ENCODE peak calls at places on chromosome 12, in five cellular contexts. T is H9, A is neuronal stem cell, Y is trophoblast cell, Z is H1. D is an unnamed sample.

GRCh38 chr12:95976416-95976832 is 19.7 kb downstream of the HAL start:
- DNase-seq in T (no peak), A (no peak), Y (no peak), Z (no peak), D (no peak)

GRCh38 chr12:99232324-99232723 is 415.2 kb upstream of the GARIN6 start:
- DNase-seq in T (no peak), A (no peak), Y (no peak), Z (no peak), D (no peak)

GRCh38 chr12:47328831-47329545 is 249.2 kb upstream of the AMIGO2 start:
- DNase-seq in T (no peak), A (no peak), Y (no peak), Z (no peak), D (no peak)

GRCh38 chr12:62846506-62846905 is 88.4 kb downstream of the PPM1H start:
- DNase-seq in T (no peak), A (no peak), Y (no peak), Z (no peak), D (peak)

GRCh38 chr12:5204271-5204670 is 160.6 kb downstream of the KCNA5 start:
- DNase-seq in T (peak), A (peak), Y (no peak), Z (no peak), D (no peak)

GRCh38 chr12:27711312-27711682 is 665 bp downstream of the MRPS35 start:
- DNase-seq in T (no peak), A (no peak), Y (no peak), Z (no peak), D (no peak)

GRCh38 chr12:40078201-40078730 is 27.6 kb downstream of the SLC2A13 start:
- DNase-seq in T (no peak), A (no peak), Y (no peak), Z (no peak), D (no peak)

GRCh38 chr12:1325666-1326065 is 268.7 kb downstream of the FBXL14 start:
- DNase-seq in T (no peak), A (no peak), Y (no peak), Z (no peak), D (no peak)

GRCh38 chr12:752673-753400 is 458 bp downstream of the WNK1 start:
- DNase-seq in T (peak), A (no peak), Y (peak), Z (peak), D (peak)

GRCh38 chr12:132352896-132353800 is 23.8 kb upstream of the GALNT9 start:
- DNase-seq in T (peak), A (no peak), Y (no peak), Z (no peak), D (no peak)

GRCh38 chr12:4829793-4830162 is 79.9 kb upstream of the KCNA1 start:
- DNase-seq in T (no peak), A (no peak), Y (no peak), Z (no peak), D (no peak)

GRCh38 chr12:95548539-95549391 is 2.5 kb downstream of the USP44 start:
- DNase-seq in T (peak), A (peak), Y (peak), Z (peak), D (peak)

GRCh38 chr12:121786441-121786825 is 7.1 kb downstream of the RHOF start:
- DNase-seq in T (no peak), A (no peak), Y (peak), Z (no peak), D (peak)

GRCh38 chr12:89411846-89412245 is 59.5 kb upstream of the DUSP6 start:
- DNase-seq in T (no peak), A (no peak), Y (no peak), Z (no peak), D (no peak)

GRCh38 chr12:29148065-29148957 is 767 bp upstream of the FAR2 start:
- DNase-seq in T (no peak), A (no peak), Y (no peak), Z (peak), D (peak)

GRCh38 chr12:18955594-18955993 is 173.9 kb upstream of the PLEKHA5 start:
- DNase-seq in T (no peak), A (no peak), Y (no peak), Z (no peak), D (peak)

GRCh38 chr12:115553622-115554021 is 723.9 kb downstream of the MED13L start:
- DNase-seq in T (no peak), A (no peak), Y (no peak), Z (no peak), D (no peak)

GRCh38 chr12:113479578-113480335 is 8.1 kb upstream of the LHX5 start:
- DNase-seq in T (peak), A (peak), Y (no peak), Z (peak), D (peak)

GRCh38 chr12:72869025-72869424 is 596.9 kb downstream of the TRHDE start:
- DNase-seq in T (no peak), A (no peak), Y (peak), Z (no peak), D (no peak)

GRCh38 chr12:15699886-15700285 is 89.3 kb downstream of the EPS8 start:
- DNase-seq in T (no peak), A (no peak), Y (no peak), Z (no peak), D (no peak)

GRCh38 chr12:83818888-83819287 is 1093.7 kb downstream of the SLC6A15 start:
- DNase-seq in T (no peak), A (no peak), Y (no peak), Z (no peak), D (peak)

GRCh38 chr12:19234171-19234704 is 104.7 kb downstream of the PLEKHA5 start:
- DNase-seq in T (no peak), A (no peak), Y (no peak), Z (no peak), D (peak)

GRCh38 chr12:27703720-27704452 is 6.7 kb upstream of the MRPS35 start:
- DNase-seq in T (peak), A (peak), Y (peak), Z (peak), D (peak)

GRCh38 chr12:51721281-51721940 is 127.1 kb downstream of the FIGNL2 start:
- DNase-seq in T (peak), A (peak), Y (no peak), Z (peak), D (peak)

GRCh38 chr12:72075401-72075800 is 136.8 kb downstream of the TPH2 start:
- DNase-seq in T (no peak), A (no peak), Y (no peak), Z (no peak), D (no peak)

GRCh38 chr12:56120158-56120846 is 2.2 kb downstream of the ZC3H10 start:
- DNase-seq in T (no peak), A (no peak), Y (no peak), Z (no peak), D (no peak)

GRCh38 chr12:92771011-92771410 is 68.2 kb downstream of the PLEKHG7 start:
- DNase-seq in T (no peak), A (no peak), Y (no peak), Z (no peak), D (no peak)

GRCh38 chr12:82912406-82912805 is 225.7 kb downstream of the TMTC2 start:
- DNase-seq in T (no peak), A (no peak), Y (no peak), Z (no peak), D (no peak)

GRCh38 chr12:59067068-59067467 is 146.8 kb upstream of the LRIG3 start:
- DNase-seq in T (no peak), A (no peak), Y (no peak), Z (no peak), D (peak)

GRCh38 chr12:3529281-3529680 is 38.3 kb downstream of the PRMT8 start:
- DNase-seq in T (no peak), A (no peak), Y (peak), Z (no peak), D (no peak)

GRCh38 chr12:92796650-92797049 is 93.9 kb downstream of the PLEKHG7 start:
- DNase-seq in T (no peak), A (no peak), Y (no peak), Z (no peak), D (no peak)

GRCh38 chr12:10140001-10140400 is 10.0 kb upstream of the CLEC7A start:
- DNase-seq in T (peak), A (peak), Y (peak), Z (no peak), D (peak)

GRCh38 chr12:54036620-54037359 is 3.9 kb downstream of the HOXC5 start:
- DNase-seq in T (no peak), A (no peak), Y (no peak), Z (no peak), D (peak)

GRCh38 chr12:115354007-115354452 is 670.1 kb upstream of the TBX3 start:
- DNase-seq in T (no peak), A (no peak), Y (peak), Z (no peak), D (peak)

GRCh38 chr12:131151558-131152345 is 198.0 kb downstream of the ADGRD1 start:
- DNase-seq in T (no peak), A (no peak), Y (no peak), Z (no peak), D (no peak)

GRCh38 chr12:64655141-64655540 is 44.8 kb downstream of the RASSF3 start:
- DNase-seq in T (no peak), A (no peak), Y (peak), Z (no peak), D (no peak)

GRCh38 chr12:6840428-6841138 is at the start of gene GNB3:
- DNase-seq in T (no peak), A (no peak), Y (no peak), Z (no peak), D (no peak)

GRCh38 chr12:91617830-91618229 is 435.2 kb upstream of the DCN start:
- DNase-seq in T (no peak), A (no peak), Y (no peak), Z (no peak), D (no peak)

GRCh38 chr12:91610561-91610960 is 427.9 kb upstream of the DCN start:
- DNase-seq in T (no peak), A (no peak), Y (no peak), Z (no peak), D (no peak)

GRCh38 chr12:91616401-91616800 is 433.8 kb upstream of the DCN start:
- DNase-seq in T (no peak), A (no peak), Y (no peak), Z (no peak), D (no peak)

GRCh38 chr12:91609283-91609682 is 426.7 kb upstream of the DCN start:
- DNase-seq in T (no peak), A (no peak), Y (no peak), Z (no peak), D (no peak)

GRCh38 chr12:91613223-91613779 is 430.7 kb upstream of the DCN start:
- DNase-seq in T (no peak), A (no peak), Y (no peak), Z (no peak), D (no peak)
- H2BK12ac ChIP-seq in T (no peak), A (no peak), Y (no peak), Z (no peak), D (no peak)

GRCh38 chr12:106227641-106228319 is 20.0 kb downstream of the CKAP4 start:
- DNase-seq in T (peak), A (no peak), Y (peak), Z (no peak), D (peak)

GRCh38 chr12:106229036-106229591 is 18.7 kb downstream of the CKAP4 start:
- DNase-seq in T (no peak), A (no peak), Y (no peak), Z (no peak), D (no peak)

GRCh38 chr12:106228320-106228710 is 19.5 kb downstream of the CKAP4 start:
- DNase-seq in T (no peak), A (no peak), Y (no peak), Z (no peak), D (no peak)

GRCh38 chr12:106224392-106224706 is 23.5 kb downstream of the CKAP4 start:
- DNase-seq in T (no peak), A (no peak), Y (no peak), Z (no peak), D (no peak)

DNA sequence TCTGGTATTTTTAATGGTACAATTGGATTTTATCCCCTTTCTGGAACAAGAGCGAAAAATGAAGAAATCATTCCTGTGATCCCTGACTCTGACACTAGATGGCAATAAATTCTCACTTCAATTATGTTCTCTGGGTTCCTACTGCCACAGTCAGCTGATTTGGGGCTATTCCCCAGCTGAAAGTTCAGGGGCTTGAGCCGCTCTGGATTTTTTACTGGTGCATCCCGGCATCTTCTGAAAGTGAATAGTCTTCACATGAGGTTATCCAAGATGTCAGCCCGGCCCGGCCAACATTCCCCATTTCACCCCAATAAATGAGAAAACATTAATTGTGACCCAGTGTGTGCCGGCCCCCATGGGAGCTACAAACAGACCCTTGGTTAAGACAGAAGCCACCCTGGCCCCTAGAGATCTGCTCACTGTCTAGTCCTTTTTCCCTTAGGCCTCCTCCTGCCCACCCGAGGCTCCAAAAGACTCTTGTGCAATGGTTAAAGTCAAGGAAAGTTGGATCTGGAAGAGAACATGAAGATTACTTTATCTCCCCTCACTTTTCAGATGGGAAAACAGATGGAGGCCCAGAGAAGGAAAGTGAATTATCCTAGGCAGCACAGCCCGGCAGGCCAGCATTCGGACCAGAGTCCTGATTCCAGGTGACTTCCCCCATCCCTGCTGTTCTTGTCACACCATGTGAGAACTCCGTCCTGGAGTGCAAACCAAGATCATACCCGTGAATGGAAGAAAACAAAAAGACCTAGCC is 20.8 kb downstream of the CKAP4 start:
- DNase-seq in T (peak), A (peak), Y (peak), Z (no peak), D (peak)
- H3K27ac ChIP-seq in T (no peak), A (no peak), Y (no peak), Z (no peak), D (no peak)

DNA sequence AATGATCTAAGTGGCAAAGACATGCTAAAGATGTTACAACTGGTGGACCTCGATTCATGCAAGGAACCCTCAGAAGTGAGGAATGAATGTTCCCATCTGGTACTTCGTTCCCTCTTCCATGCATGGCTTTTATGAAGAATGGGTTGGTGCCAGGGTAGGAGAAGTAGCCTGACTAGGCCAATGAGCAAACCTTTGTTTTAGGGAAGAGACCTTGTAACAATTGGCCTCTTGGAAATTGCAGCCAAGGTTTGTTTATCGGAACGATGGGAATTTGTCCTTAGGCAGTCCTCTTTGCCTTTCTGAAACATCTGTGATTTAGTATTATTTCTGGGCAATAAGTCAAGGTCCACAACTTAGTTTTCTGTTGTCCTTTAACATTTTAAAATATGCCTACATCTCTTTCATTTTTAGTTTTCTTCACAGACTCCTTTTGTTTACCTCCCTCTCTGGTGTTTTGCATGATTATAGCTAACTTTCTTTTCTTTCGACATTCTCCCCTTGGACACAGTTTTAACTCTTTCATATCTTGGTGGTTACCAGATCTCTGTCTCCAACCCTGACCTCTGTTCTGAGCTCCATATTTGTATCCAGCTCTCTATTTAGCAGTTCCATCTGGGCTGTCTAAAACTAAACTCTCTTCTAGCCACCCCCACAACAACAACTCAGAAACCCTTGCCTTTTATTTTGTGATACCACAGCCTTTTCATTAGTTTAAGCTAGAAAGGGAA is 70.0 kb downstream of the DIP2B start:
- DNase-seq in T (no peak), A (no peak), Y (no peak), Z (no peak), D (no peak)
- H3K18ac ChIP-seq in T (no peak), A (no peak), Y (peak), Z (peak), D (peak)

GRCh38 chr12:30729547-30729946 is 25.2 kb downstream of the CAPRIN2 start:
- DNase-seq in T (no peak), A (no peak), Y (no peak), Z (no peak), D (no peak)
- H2BK12ac ChIP-seq in T (no peak), A (no peak), Y (no peak), Z (no peak), D (no peak)